ENCODE peak calls at places on chromosomes 3 and 15, in five cellular contexts. One of them, this sample, is unnamed.

GRCh38 chr15:41585140-41586047 is 26.4 kb downstream of the TYRO3 start:
- DNase-seq in IMR-90: peak; percentile 44
- DNase-seq in neuronal stem cell: no peak
- DNase-seq in mesenchymal stem cell: peak; percentile 74
- DNase-seq in H1: no peak
- DNase-seq in this sample: peak; percentile 79

GRCh38 chr15:55998478-55998877 is 5.1 kb upstream of the NEDD4 start:
- DNase-seq in IMR-90: no peak
- DNase-seq in neuronal stem cell: no peak
- DNase-seq in mesenchymal stem cell: no peak
- DNase-seq in H1: no peak
- DNase-seq in this sample: peak; percentile 66

GRCh38 chr3:69770219-69770618 is 31.0 kb downstream of the MITF start:
- DNase-seq in IMR-90: peak; percentile 34
- DNase-seq in neuronal stem cell: no peak
- DNase-seq in mesenchymal stem cell: no peak
- DNase-seq in H1: no peak
- DNase-seq in this sample: peak; percentile 77

GRCh38 chr3:50971487-50971924 is 296.8 kb downstream of the DOCK3 start:
- DNase-seq in IMR-90: peak; percentile 45
- DNase-seq in neuronal stem cell: peak; percentile 23
- DNase-seq in mesenchymal stem cell: peak; percentile 35
- DNase-seq in H1: no peak
- DNase-seq in this sample: peak; percentile 16

GRCh38 chr3:134904796-134905646 is 110.0 kb downstream of the EPHB1 start:
- DNase-seq in IMR-90: no peak
- DNase-seq in neuronal stem cell: no peak
- DNase-seq in mesenchymal stem cell: no peak
- DNase-seq in H1: no peak
- DNase-seq in this sample: no peak

GRCh38 chr15:100234158-100235029 is 107.4 kb downstream of the ADAMTS17 start:
- DNase-seq in IMR-90: no peak
- DNase-seq in neuronal stem cell: no peak
- DNase-seq in mesenchymal stem cell: no peak
- DNase-seq in H1: no peak
- DNase-seq in this sample: no peak

GRCh38 chr15:90873488-90873997 is 5.2 kb downstream of the FURIN start:
- DNase-seq in IMR-90: no peak
- DNase-seq in neuronal stem cell: no peak
- DNase-seq in mesenchymal stem cell: peak; percentile 18
- DNase-seq in H1: no peak
- DNase-seq in this sample: no peak

GRCh38 chr3:194089357-194090177 is 46.4 kb upstream of the HES1 start:
- DNase-seq in IMR-90: peak; percentile 97
- DNase-seq in neuronal stem cell: peak; percentile 45
- DNase-seq in mesenchymal stem cell: peak; percentile 99
- DNase-seq in H1: peak; percentile 82
- DNase-seq in this sample: peak; percentile 97

GRCh38 chr3:186783070-186783730 is at the start of gene EIF4A2:
- DNase-seq in IMR-90: peak; percentile 86
- DNase-seq in neuronal stem cell: peak; percentile 94
- DNase-seq in mesenchymal stem cell: peak; percentile 93
- DNase-seq in H1: peak; percentile 51
- DNase-seq in this sample: peak; percentile 76

GRCh38 chr15:43821505-43821904 is 3.0 kb downstream of the MFAP1 start:
- DNase-seq in IMR-90: peak; percentile 80
- DNase-seq in neuronal stem cell: no peak
- DNase-seq in mesenchymal stem cell: no peak
- DNase-seq in H1: no peak
- DNase-seq in this sample: no peak

GRCh38 chr3:176767385-176767784 is 429.9 kb downstream of the TBL1XR1 start:
- DNase-seq in IMR-90: peak; percentile 28
- DNase-seq in neuronal stem cell: no peak
- DNase-seq in mesenchymal stem cell: peak; percentile 69
- DNase-seq in H1: no peak
- DNase-seq in this sample: peak; percentile 94

GRCh38 chr3:169007145-169007544 is 656.4 kb downstream of the MECOM start:
- DNase-seq in IMR-90: no peak
- DNase-seq in neuronal stem cell: no peak
- DNase-seq in mesenchymal stem cell: no peak
- DNase-seq in H1: no peak
- DNase-seq in this sample: no peak

DNA sequence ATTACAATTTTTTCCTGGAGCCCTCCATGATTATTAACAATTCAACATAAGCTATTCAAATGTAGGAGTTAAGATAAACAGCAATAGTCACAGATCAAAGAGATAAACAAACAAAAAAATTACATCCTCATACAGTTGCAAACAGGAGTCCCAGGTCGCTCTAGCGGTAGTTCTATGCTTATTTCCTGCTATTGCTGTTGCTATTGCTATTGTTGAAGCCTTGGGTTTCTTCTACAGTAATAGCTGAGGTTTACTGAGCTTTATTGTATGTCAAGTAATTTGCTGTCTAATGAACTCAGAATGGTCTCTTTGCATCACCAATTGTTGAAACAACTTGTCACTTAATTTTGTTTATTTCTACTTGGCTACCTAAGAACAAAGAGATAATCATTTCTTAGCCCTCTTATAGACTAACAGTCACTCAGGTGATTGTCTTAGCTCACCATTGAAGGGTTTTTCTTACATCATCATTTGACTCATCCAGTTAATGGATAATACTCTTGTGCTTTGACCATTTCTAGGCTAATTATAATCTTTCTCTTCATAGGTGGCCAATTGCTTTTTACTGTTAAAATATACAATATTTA is 654.6 kb downstream of the MECOM start:
- DNase-seq in IMR-90: no peak
- DNase-seq in neuronal stem cell: no peak
- DNase-seq in mesenchymal stem cell: no peak
- DNase-seq in H1: no peak
- DNase-seq in this sample: no peak
- H3K27ac ChIP-seq in IMR-90: no peak overlapping the region
- H3K27ac ChIP-seq in neuronal stem cell: no peak overlapping the region
- H3K27ac ChIP-seq in mesenchymal stem cell: no peak overlapping the region
- H3K27ac ChIP-seq in H1: no peak overlapping the region
- H3K27ac ChIP-seq in this sample: no peak overlapping the region

GRCh38 chr3:73010158-73010557 is 13.5 kb downstream of the PPP4R2 start:
- DNase-seq in IMR-90: no peak
- DNase-seq in neuronal stem cell: no peak
- DNase-seq in mesenchymal stem cell: no peak
- DNase-seq in H1: no peak
- DNase-seq in this sample: no peak

GRCh38 chr3:73009008-73009407 is 12.4 kb downstream of the PPP4R2 start:
- DNase-seq in IMR-90: no peak
- DNase-seq in neuronal stem cell: no peak
- DNase-seq in mesenchymal stem cell: no peak
- DNase-seq in H1: no peak
- DNase-seq in this sample: no peak

GRCh38 chr3:73004316-73004715 is 7.7 kb downstream of the PPP4R2 start:
- DNase-seq in IMR-90: no peak
- DNase-seq in neuronal stem cell: no peak
- DNase-seq in mesenchymal stem cell: no peak
- DNase-seq in H1: no peak
- DNase-seq in this sample: no peak

GRCh38 chr3:73007992-73008712 is 11.5 kb downstream of the PPP4R2 start:
- DNase-seq in IMR-90: no peak
- DNase-seq in neuronal stem cell: no peak
- DNase-seq in mesenchymal stem cell: no peak
- DNase-seq in H1: no peak
- DNase-seq in this sample: no peak

GRCh38 chr3:73009750-73010149 is 13.1 kb downstream of the PPP4R2 start:
- DNase-seq in IMR-90: no peak
- DNase-seq in neuronal stem cell: no peak
- DNase-seq in mesenchymal stem cell: no peak
- DNase-seq in H1: no peak
- DNase-seq in this sample: no peak
- H3K36me3 ChIP-seq in IMR-90: peaks cover 20% of the 10 kb centered on the region
- H3K36me3 ChIP-seq in neuronal stem cell: peaks cover 3% of the 10 kb centered on the region
- H3K36me3 ChIP-seq in mesenchymal stem cell: peaks cover 15% of the 10 kb centered on the region
- H3K36me3 ChIP-seq in H1: peaks cover 2% of the 10 kb centered on the region
- H3K36me3 ChIP-seq in this sample: peaks cover 26% of the 10 kb centered on the region

GRCh38 chr3:155869664-155870063 is 786 bp upstream of the GMPS start:
- DNase-seq in IMR-90: no peak
- DNase-seq in neuronal stem cell: no peak
- DNase-seq in mesenchymal stem cell: no peak
- DNase-seq in H1: no peak
- DNase-seq in this sample: no peak

GRCh38 chr3:155871746-155872158 is 1.3 kb downstream of the GMPS start:
- DNase-seq in IMR-90: peak; percentile 22
- DNase-seq in neuronal stem cell: no peak
- DNase-seq in mesenchymal stem cell: peak; percentile 52
- DNase-seq in H1: no peak
- DNase-seq in this sample: peak; percentile 41

GRCh38 chr3:155870945-155871745 is 695 bp downstream of the GMPS start:
- DNase-seq in IMR-90: no peak
- DNase-seq in neuronal stem cell: peak; percentile 56
- DNase-seq in mesenchymal stem cell: no peak
- DNase-seq in H1: no peak
- DNase-seq in this sample: peak; percentile 2

GRCh38 chr3:155872904-155873646 is 2.6 kb downstream of the GMPS start:
- DNase-seq in IMR-90: no peak
- DNase-seq in neuronal stem cell: no peak
- DNase-seq in mesenchymal stem cell: no peak
- DNase-seq in H1: no peak
- DNase-seq in this sample: no peak

DNA sequence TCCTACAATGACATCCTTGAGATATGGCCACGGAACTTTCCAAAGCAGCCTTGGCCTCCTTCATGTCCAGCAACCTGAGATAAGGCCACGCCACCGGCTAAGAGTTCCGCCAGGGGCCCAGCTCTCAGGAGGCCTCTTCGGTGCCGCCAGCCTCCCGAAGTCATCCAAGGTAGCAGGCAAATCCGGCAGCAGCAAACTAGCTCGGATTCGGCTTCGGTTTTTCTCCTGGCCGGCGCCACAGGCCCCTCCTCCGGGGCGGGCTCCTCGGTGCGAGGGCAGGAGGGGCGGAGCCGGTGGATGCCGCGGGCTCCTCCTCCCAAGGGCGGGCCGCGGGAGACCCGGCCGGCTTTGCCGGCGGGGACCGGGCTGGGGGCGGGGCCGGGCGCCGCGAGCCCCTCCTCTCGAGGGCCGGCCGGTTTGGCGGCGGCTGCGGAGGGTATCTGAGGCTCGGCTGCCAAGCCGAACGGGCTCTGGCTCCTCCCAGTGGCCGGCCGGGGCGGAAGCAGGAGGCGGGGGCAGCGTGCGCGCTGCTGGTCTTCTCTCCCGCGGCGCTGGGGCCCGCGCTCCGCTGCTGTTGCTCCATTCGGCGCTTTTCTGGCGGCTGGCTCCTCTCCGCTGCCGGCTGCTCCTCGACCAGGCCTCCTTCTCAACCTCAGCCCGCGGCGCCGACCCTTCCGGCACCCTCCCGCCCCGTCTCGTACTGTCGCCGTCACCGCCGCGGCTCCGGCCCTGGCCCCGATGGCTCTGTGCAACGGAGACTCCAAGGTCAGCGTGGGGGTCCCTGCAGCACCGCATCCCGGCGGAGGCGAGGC is at the start of gene GMPS:
- DNase-seq in IMR-90: peak; percentile 89
- DNase-seq in neuronal stem cell: peak; percentile 94
- DNase-seq in mesenchymal stem cell: peak; percentile 92
- DNase-seq in H1: peak; percentile 88
- DNase-seq in this sample: peak; percentile 94
- H4K91ac ChIP-seq in IMR-90: peak within 1 kb of the TSS; percentile 17
- H4K91ac ChIP-seq in neuronal stem cell: no peak within 1 kb of the TSS
- H4K91ac ChIP-seq in mesenchymal stem cell: peak within 1 kb of the TSS; percentile 96
- H4K91ac ChIP-seq in H1: peak within 1 kb of the TSS; percentile 91
- H4K91ac ChIP-seq in this sample: peak within 1 kb of the TSS; percentile 81

GRCh38 chr3:20574746-20575145 is 388.7 kb upstream of the SGO1 start:
- DNase-seq in IMR-90: peak; percentile 81
- DNase-seq in neuronal stem cell: no peak
- DNase-seq in mesenchymal stem cell: peak; percentile 55
- DNase-seq in H1: no peak
- DNase-seq in this sample: peak; percentile 10
- H3K27ac ChIP-seq in IMR-90: no peak overlapping the region
- H3K27ac ChIP-seq in neuronal stem cell: no peak overlapping the region
- H3K27ac ChIP-seq in mesenchymal stem cell: no peak overlapping the region
- H3K27ac ChIP-seq in H1: no peak overlapping the region
- H3K27ac ChIP-seq in this sample: no peak overlapping the region

GRCh38 chr3:38222032-38222634 is 43.5 kb upstream of the SLC22A13 start:
- DNase-seq in IMR-90: no peak
- DNase-seq in neuronal stem cell: no peak
- DNase-seq in mesenchymal stem cell: no peak
- DNase-seq in H1: no peak
- DNase-seq in this sample: no peak
- H3K36me3 ChIP-seq in IMR-90: peaks cover 11% of the 10 kb centered on the region
- H3K36me3 ChIP-seq in neuronal stem cell: peaks cover 6% of the 10 kb centered on the region
- H3K36me3 ChIP-seq in mesenchymal stem cell: peaks cover 4% of the 10 kb centered on the region
- H3K36me3 ChIP-seq in H1: peaks cover 10% of the 10 kb centered on the region
- H3K36me3 ChIP-seq in this sample: peaks cover 10% of the 10 kb centered on the region

GRCh38 chr15:70096215-70096974 is 1.3 kb downstream of the TLE3 start:
- DNase-seq in IMR-90: peak; percentile 56
- DNase-seq in neuronal stem cell: peak; percentile 76
- DNase-seq in mesenchymal stem cell: peak; percentile 72
- DNase-seq in H1: no peak
- DNase-seq in this sample: peak; percentile 46
- H4K91ac ChIP-seq in IMR-90: no peak overlapping the region
- H4K91ac ChIP-seq in neuronal stem cell: no peak overlapping the region
- H4K91ac ChIP-seq in mesenchymal stem cell: peak overlapping the region; percentile 75
- H4K91ac ChIP-seq in H1: peak overlapping the region; percentile 56
- H4K91ac ChIP-seq in this sample: peak overlapping the region; percentile 78

GRCh38 chr15:89820651-89821611 is 6.3 kb upstream of the ANPEP start:
- DNase-seq in IMR-90: peak; percentile 86
- DNase-seq in neuronal stem cell: no peak
- DNase-seq in mesenchymal stem cell: no peak
- DNase-seq in H1: no peak
- DNase-seq in this sample: peak; percentile 50

GRCh38 chr15:89823836-89824606 is 9.4 kb upstream of the ANPEP start:
- DNase-seq in IMR-90: no peak
- DNase-seq in neuronal stem cell: no peak
- DNase-seq in mesenchymal stem cell: no peak
- DNase-seq in H1: no peak
- DNase-seq in this sample: no peak

GRCh38 chr15:89822951-89823701 is 8.5 kb upstream of the ANPEP start:
- DNase-seq in IMR-90: peak; percentile 18
- DNase-seq in neuronal stem cell: no peak
- DNase-seq in mesenchymal stem cell: no peak
- DNase-seq in H1: no peak
- DNase-seq in this sample: peak; percentile 18

GRCh38 chr15:89822030-89822429 is 7.4 kb upstream of the ANPEP start:
- DNase-seq in IMR-90: no peak
- DNase-seq in neuronal stem cell: no peak
- DNase-seq in mesenchymal stem cell: no peak
- DNase-seq in H1: no peak
- DNase-seq in this sample: peak; percentile 18

DNA sequence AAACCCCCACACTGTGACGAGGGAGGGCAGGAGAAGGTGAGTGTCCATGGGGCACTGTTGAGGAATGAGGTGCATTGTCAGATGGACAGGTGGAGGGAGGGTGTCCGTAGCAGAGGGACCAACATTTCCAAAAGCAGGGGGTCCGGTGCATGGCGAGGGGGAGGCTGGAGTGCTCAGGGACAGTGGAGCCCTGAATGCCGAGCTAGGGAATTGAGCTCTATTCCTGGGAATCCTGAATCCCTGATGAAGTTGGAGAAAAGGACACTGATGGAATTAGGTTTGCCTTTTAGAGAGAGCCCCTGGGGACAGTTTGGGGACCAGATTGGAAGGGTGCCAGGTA is 7.9 kb upstream of the ANPEP start:
- DNase-seq in IMR-90: no peak
- DNase-seq in neuronal stem cell: no peak
- DNase-seq in mesenchymal stem cell: no peak
- DNase-seq in H1: no peak
- DNase-seq in this sample: no peak
- H3K27ac ChIP-seq in IMR-90: no peak overlapping the region
- H3K27ac ChIP-seq in neuronal stem cell: no peak overlapping the region
- H3K27ac ChIP-seq in mesenchymal stem cell: no peak overlapping the region
- H3K27ac ChIP-seq in H1: no peak overlapping the region
- H3K27ac ChIP-seq in this sample: no peak overlapping the region

GRCh38 chr3:101671014-101671413 is 5.9 kb downstream of the ZBTB11 start:
- DNase-seq in IMR-90: no peak
- DNase-seq in neuronal stem cell: no peak
- DNase-seq in mesenchymal stem cell: no peak
- DNase-seq in H1: no peak
- DNase-seq in this sample: no peak
- H3K36me3 ChIP-seq in IMR-90: peaks cover 3% of the 10 kb centered on the region
- H3K36me3 ChIP-seq in neuronal stem cell: peaks cover 4% of the 10 kb centered on the region
- H3K36me3 ChIP-seq in mesenchymal stem cell: peaks cover 9% of the 10 kb centered on the region
- H3K36me3 ChIP-seq in H1: peaks cover 8% of the 10 kb centered on the region
- H3K36me3 ChIP-seq in this sample: peaks cover 7% of the 10 kb centered on the region